ENCODE peak calls at places on chromosome 7, in six cellular contexts. U, Z, Y, W, Q and B are unnamed samples.

GRCh38 chr7:159119851-159120539 is 24.7 kb downstream of the VIPR2 start:
- DNase-seq in Q (no peak), Z (no peak), W (no peak), U (no peak), Y (peak), B (peak)

GRCh38 chr7:1819258-1819841 is 149.3 kb downstream of the ELFN1 start:
- DNase-seq in W (peak), U (no peak), Y (peak), Q (no peak), Z (peak), B (no peak)

GRCh38 chr7:54992876-54993490 is 25.8 kb upstream of the EGFR start:
- DNase-seq in U (no peak), Y (no peak), W (no peak), Q (no peak), Z (no peak), B (no peak)

GRCh38 chr7:25180946-25181345 is 47.3 kb downstream of the NPVF start:
- DNase-seq in Z (no peak), Q (no peak), U (peak), Y (no peak), W (no peak), B (no peak)

GRCh38 chr7:99036531-99037175 is 107.3 kb downstream of the SMURF1 start:
- DNase-seq in Y (peak), Z (no peak), Q (no peak), U (peak), W (no peak), B (no peak)

GRCh38 chr7:158847451-158847866 is 8.9 kb upstream of the DYNC2I1 start:
- DNase-seq in Q (no peak), Z (peak), W (no peak), U (no peak), Y (no peak), B (no peak)

GRCh38 chr7:37095122-37095521 is 353.5 kb downstream of the ELMO1 start:
- DNase-seq in Y (no peak), W (no peak), U (no peak), Z (no peak), Q (no peak), B (no peak)

GRCh38 chr7:6375346-6376101 is 72.2 kb downstream of the DAGLB start:
- DNase-seq in Y (no peak), Z (peak), U (no peak), W (no peak), Q (no peak), B (no peak)